ENCODE peak calls at places on chromosomes 5 and 9, in five cellular contexts. One of them, this sample, is unnamed.

GRCh38 chr5:68456756-68457217 is 241.2 kb downstream of the PIK3R1 start:
- DNase-seq in tibial artery: no peak
- DNase-seq in WERI-Rb-1: no peak
- DNase-seq in IMR-90: peak; percentile 53
- DNase-seq in heart right ventricle: peak; percentile 50
- DNase-seq in this sample: peak; percentile 41

GRCh38 chr5:32790411-32790951 is 79.4 kb downstream of the NPR3 start:
- DNase-seq in tibial artery: no peak
- DNase-seq in WERI-Rb-1: no peak
- DNase-seq in IMR-90: peak; percentile 61
- DNase-seq in heart right ventricle: no peak
- DNase-seq in this sample: no peak

GRCh38 chr5:167720201-167720600 is 571.2 kb upstream of the WWC1 start:
- DNase-seq in tibial artery: no peak
- DNase-seq in WERI-Rb-1: no peak
- DNase-seq in IMR-90: peak; percentile 35
- DNase-seq in heart right ventricle: no peak
- DNase-seq in this sample: no peak

GRCh38 chr5:82628364-82628910 is 350.3 kb upstream of the RPS23 start:
- DNase-seq in tibial artery: no peak
- DNase-seq in WERI-Rb-1: no peak
- DNase-seq in IMR-90: no peak
- DNase-seq in heart right ventricle: no peak
- DNase-seq in this sample: no peak

GRCh38 chr9:22623236-22623635 is 176.6 kb downstream of the DMRTA1 start:
- DNase-seq in tibial artery: no peak
- DNase-seq in WERI-Rb-1: no peak
- DNase-seq in IMR-90: no peak
- DNase-seq in heart right ventricle: no peak
- DNase-seq in this sample: no peak

GRCh38 chr9:131960311-131960710 is 119.4 kb downstream of the MED27 start:
- DNase-seq in tibial artery: no peak
- DNase-seq in WERI-Rb-1: no peak
- DNase-seq in IMR-90: peak; percentile 52
- DNase-seq in heart right ventricle: no peak
- DNase-seq in this sample: peak; percentile 41

GRCh38 chr9:88355166-88355565 is 33.1 kb upstream of the SPIN1 start:
- DNase-seq in tibial artery: no peak
- DNase-seq in WERI-Rb-1: no peak
- DNase-seq in IMR-90: peak; percentile 31
- DNase-seq in heart right ventricle: no peak
- DNase-seq in this sample: peak; percentile 70

GRCh38 chr5:111602817-111603445 is 90.6 kb upstream of the STARD4 start:
- DNase-seq in tibial artery: no peak
- DNase-seq in WERI-Rb-1: no peak
- DNase-seq in IMR-90: peak; percentile 3
- DNase-seq in heart right ventricle: no peak
- DNase-seq in this sample: no peak

GRCh38 chr5:55151923-55152842 is 7.8 kb upstream of the GPX8 start:
- DNase-seq in tibial artery: no peak
- DNase-seq in WERI-Rb-1: no peak
- DNase-seq in IMR-90: peak; percentile 84
- DNase-seq in heart right ventricle: no peak
- DNase-seq in this sample: peak; percentile 87

GRCh38 chr9:128683340-128684064 is 5.5 kb upstream of the SET start:
- DNase-seq in tibial artery: peak; percentile 61
- DNase-seq in WERI-Rb-1: peak; percentile 86
- DNase-seq in IMR-90: peak; percentile 19
- DNase-seq in heart right ventricle: peak; percentile 32
- DNase-seq in this sample: peak; percentile 90

GRCh38 chr5:88419931-88420330 is 151.3 kb upstream of the TMEM161B start:
- DNase-seq in tibial artery: no peak
- DNase-seq in WERI-Rb-1: no peak
- DNase-seq in IMR-90: no peak
- DNase-seq in heart right ventricle: no peak
- DNase-seq in this sample: peak; percentile 39

GRCh38 chr9:129580211-129580915 is 40.5 kb downstream of the C9orf50 start:
- DNase-seq in tibial artery: no peak
- DNase-seq in WERI-Rb-1: no peak
- DNase-seq in IMR-90: no peak
- DNase-seq in heart right ventricle: no peak
- DNase-seq in this sample: no peak

GRCh38 chr9:8817335-8817734 is 1017.8 kb upstream of the DMAC1 start:
- DNase-seq in tibial artery: no peak
- DNase-seq in WERI-Rb-1: no peak
- DNase-seq in IMR-90: no peak
- DNase-seq in heart right ventricle: no peak
- DNase-seq in this sample: no peak

GRCh38 chr9:21616082-21616778 is 134.1 kb upstream of the IFNE start:
- DNase-seq in tibial artery: no peak
- DNase-seq in WERI-Rb-1: no peak
- DNase-seq in IMR-90: peak; percentile 98
- DNase-seq in heart right ventricle: no peak
- DNase-seq in this sample: peak; percentile 92

GRCh38 chr5:40383719-40384651 is 295.7 kb upstream of the PTGER4 start:
- DNase-seq in tibial artery: no peak
- DNase-seq in WERI-Rb-1: no peak
- DNase-seq in IMR-90: peak; percentile 87
- DNase-seq in heart right ventricle: no peak
- DNase-seq in this sample: peak; percentile 56
- H3K27ac ChIP-seq in tibial artery: no peak overlapping the region
- H3K27ac ChIP-seq in WERI-Rb-1: no peak overlapping the region
- H3K27ac ChIP-seq in IMR-90: no peak overlapping the region
- H3K27ac ChIP-seq in heart right ventricle: no peak overlapping the region
- H3K27ac ChIP-seq in this sample: no peak overlapping the region

DNA sequence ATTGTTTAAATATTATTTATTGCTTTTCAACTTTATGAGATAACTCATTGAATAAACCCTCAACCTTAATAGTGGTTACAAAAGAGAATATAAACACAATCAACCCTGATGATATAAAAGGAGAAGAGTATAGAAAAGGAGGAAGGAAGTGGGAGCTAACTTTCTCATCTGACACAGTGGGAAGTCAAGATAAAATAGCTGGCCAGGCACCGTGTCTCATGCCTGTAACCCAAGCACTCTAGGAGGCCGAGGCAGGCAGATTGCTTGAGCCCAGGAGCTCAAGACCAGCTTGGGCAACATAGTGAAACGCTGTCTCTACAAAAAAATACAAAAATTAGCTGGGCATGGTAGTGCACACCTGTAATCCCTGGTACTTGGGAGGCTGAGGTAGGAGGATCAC is 93.5 kb downstream of the PPP2R2B start:
- DNase-seq in tibial artery: peak; percentile 49
- DNase-seq in WERI-Rb-1: no peak
- DNase-seq in IMR-90: no peak
- DNase-seq in heart right ventricle: no peak
- DNase-seq in this sample: no peak
- H3K27ac ChIP-seq in tibial artery: no peak overlapping the region
- H3K27ac ChIP-seq in WERI-Rb-1: no peak overlapping the region
- H3K27ac ChIP-seq in IMR-90: no peak overlapping the region
- H3K27ac ChIP-seq in heart right ventricle: no peak overlapping the region
- H3K27ac ChIP-seq in this sample: no peak overlapping the region

DNA sequence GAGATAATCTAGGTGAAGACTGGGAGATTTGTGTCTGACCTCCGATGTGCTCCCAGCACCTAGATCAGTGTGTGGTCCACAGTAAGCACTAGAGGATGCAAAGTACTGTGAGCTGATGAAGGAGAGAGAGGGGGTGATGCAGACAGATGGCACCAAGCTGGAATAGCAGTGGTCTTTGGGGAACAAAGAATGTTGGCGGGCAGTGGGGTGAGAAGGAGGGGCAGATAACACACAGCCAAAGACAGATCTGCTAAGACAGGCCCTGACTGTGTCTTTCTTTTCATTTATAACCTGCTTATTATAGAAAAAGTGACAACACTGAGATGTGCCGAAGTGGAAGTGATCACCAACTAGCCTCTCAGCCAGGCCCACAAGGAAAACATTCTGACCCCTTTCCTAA is 37.5 kb downstream of the ERGIC1 start:
- DNase-seq in tibial artery: no peak
- DNase-seq in WERI-Rb-1: no peak
- DNase-seq in IMR-90: no peak
- DNase-seq in heart right ventricle: no peak
- DNase-seq in this sample: no peak
- H3K27ac ChIP-seq in tibial artery: peak overlapping the region; percentile 92
- H3K27ac ChIP-seq in WERI-Rb-1: no peak overlapping the region
- H3K27ac ChIP-seq in IMR-90: peak overlapping the region; percentile 86
- H3K27ac ChIP-seq in heart right ventricle: peak overlapping the region; percentile 90
- H3K27ac ChIP-seq in this sample: peak overlapping the region; percentile 98

GRCh38 chr5:76579166-76579765 is 43.9 kb downstream of the F2RL2 start:
- DNase-seq in tibial artery: no peak
- DNase-seq in WERI-Rb-1: peak; percentile 55
- DNase-seq in IMR-90: peak; percentile 66
- DNase-seq in heart right ventricle: no peak
- DNase-seq in this sample: peak; percentile 62
- H3K27ac ChIP-seq in tibial artery: no peak overlapping the region
- H3K27ac ChIP-seq in WERI-Rb-1: peak overlapping the region; percentile 69
- H3K27ac ChIP-seq in IMR-90: no peak overlapping the region
- H3K27ac ChIP-seq in heart right ventricle: no peak overlapping the region
- H3K27ac ChIP-seq in this sample: no peak overlapping the region

DNA sequence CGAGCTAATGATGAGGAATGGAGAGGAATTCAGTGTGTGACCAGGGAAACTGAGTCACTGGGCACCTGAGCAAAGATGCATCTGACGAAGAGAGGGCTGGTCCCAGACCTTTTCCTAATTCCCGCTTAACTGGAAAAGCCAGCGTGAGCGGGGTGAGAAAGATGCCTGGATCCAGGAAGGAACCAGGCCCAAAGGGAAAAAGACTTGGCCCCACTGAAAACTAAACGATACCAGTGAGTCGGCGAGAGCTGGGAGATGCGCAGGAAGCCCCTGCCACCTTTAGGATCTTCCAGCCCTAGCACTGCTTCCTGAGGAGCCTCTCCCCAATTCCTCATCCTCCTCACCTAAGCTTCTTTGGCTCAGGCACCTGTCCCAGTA is 499 bp upstream of the FCHSD1 start:
- DNase-seq in tibial artery: no peak
- DNase-seq in WERI-Rb-1: no peak
- DNase-seq in IMR-90: no peak
- DNase-seq in heart right ventricle: no peak
- DNase-seq in this sample: peak; percentile 61
- H3K27ac ChIP-seq in tibial artery: peak overlapping the region; percentile 72
- H3K27ac ChIP-seq in WERI-Rb-1: no peak overlapping the region
- H3K27ac ChIP-seq in IMR-90: no peak overlapping the region
- H3K27ac ChIP-seq in heart right ventricle: no peak overlapping the region
- H3K27ac ChIP-seq in this sample: peak overlapping the region; percentile 46

GRCh38 chr9:92325269-92325990 is at the start of the genes CENPP and NOL8:
- DNase-seq in tibial artery: peak; percentile 85
- DNase-seq in WERI-Rb-1: peak; percentile 83
- DNase-seq in IMR-90: peak; percentile 86
- DNase-seq in heart right ventricle: peak; percentile 89
- DNase-seq in this sample: peak; percentile 98

GRCh38 chr9:92327283-92327850 is 1.6 kb downstream of the CENPP start:
- DNase-seq in tibial artery: no peak
- DNase-seq in WERI-Rb-1: no peak
- DNase-seq in IMR-90: no peak
- DNase-seq in heart right ventricle: no peak
- DNase-seq in this sample: peak; percentile 67

GRCh38 chr9:92325991-92326500 is 293 bp downstream of the CENPP start:
- DNase-seq in tibial artery: peak; percentile 28
- DNase-seq in WERI-Rb-1: peak; percentile 40
- DNase-seq in IMR-90: peak; percentile 2
- DNase-seq in heart right ventricle: peak; percentile 7
- DNase-seq in this sample: peak; percentile 56

GRCh38 chr9:92324889-92325268 is 271 bp downstream of the NOL8 start:
- DNase-seq in tibial artery: no peak
- DNase-seq in WERI-Rb-1: no peak
- DNase-seq in IMR-90: no peak
- DNase-seq in heart right ventricle: no peak
- DNase-seq in this sample: no peak

DNA sequence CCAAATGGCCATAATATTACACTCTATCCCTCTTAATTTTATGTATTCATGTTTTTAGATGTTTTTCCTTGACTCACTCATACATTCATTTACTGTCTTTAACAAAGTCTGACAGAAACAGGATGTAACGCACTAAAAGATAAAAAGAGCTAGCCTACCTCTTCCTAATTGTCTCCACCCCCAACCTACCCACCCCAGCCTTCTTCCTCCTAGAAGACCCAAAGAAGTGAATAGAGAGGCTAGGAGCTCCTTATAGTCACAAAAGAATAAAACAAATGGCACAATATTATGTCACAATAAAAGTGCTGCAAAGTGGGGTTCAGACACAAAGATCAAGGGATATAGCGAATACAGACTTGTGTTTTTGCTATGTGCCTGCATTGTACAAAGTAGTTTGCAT is 699 bp downstream of the NOL8 start:
- DNase-seq in tibial artery: no peak
- DNase-seq in WERI-Rb-1: no peak
- DNase-seq in IMR-90: no peak
- DNase-seq in heart right ventricle: no peak
- DNase-seq in this sample: no peak
- H3K27ac ChIP-seq in tibial artery: peak overlapping the region; percentile 90
- H3K27ac ChIP-seq in WERI-Rb-1: peak overlapping the region; percentile 99
- H3K27ac ChIP-seq in IMR-90: no peak overlapping the region
- H3K27ac ChIP-seq in heart right ventricle: no peak overlapping the region
- H3K27ac ChIP-seq in this sample: no peak overlapping the region

DNA sequence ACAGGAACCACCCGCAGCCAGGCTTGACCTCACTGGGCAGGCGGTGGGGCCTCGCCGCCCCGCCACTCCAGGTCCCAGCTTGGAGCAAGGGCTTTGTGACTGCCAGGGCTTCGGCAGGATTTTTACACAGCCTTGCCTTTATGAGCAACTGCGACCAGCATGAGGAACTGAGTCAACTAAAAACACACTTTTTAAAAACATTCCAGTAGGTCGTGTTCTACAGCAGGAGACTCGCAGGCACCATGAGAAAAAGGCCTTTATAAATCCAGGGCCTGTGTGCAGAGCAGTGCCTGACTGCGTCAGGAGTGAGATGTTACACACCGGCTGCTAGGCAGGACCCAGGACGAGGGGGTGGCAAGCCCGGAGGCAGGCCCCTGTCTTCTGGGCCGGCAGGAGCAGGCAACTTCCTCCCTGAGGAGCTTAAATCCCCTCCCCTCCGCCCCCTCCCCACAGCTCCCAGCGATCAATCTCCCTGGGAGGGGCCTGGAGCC is 92.7 kb downstream of the ROR2 start:
- DNase-seq in tibial artery: no peak
- DNase-seq in WERI-Rb-1: peak; percentile 93
- DNase-seq in IMR-90: peak; percentile 50
- DNase-seq in heart right ventricle: no peak
- DNase-seq in this sample: no peak
- H3K27ac ChIP-seq in tibial artery: no peak overlapping the region
- H3K27ac ChIP-seq in WERI-Rb-1: peak overlapping the region; percentile 94
- H3K27ac ChIP-seq in IMR-90: no peak overlapping the region
- H3K27ac ChIP-seq in heart right ventricle: no peak overlapping the region
- H3K27ac ChIP-seq in this sample: no peak overlapping the region

This sample was measured in RWPE1.